ENCODE peak calls at places on chromosomes 11 and 22, in five cellular contexts. One of them, this sample, is unnamed.
A peak's percentile ranks its signal among the peaks of the same experiment; 100 is the strongest.

GRCh38 chr11:73818838-73819237 is 31.2 kb downstream of the MRPL48 start:
- DNase-seq in glutamatergic neuron: no peak
- DNase-seq in right atrium auricular region: no peak
- DNase-seq in neural crest cell: no peak
- DNase-seq in left ventricle myocardium inferior: no peak
- DNase-seq in this sample: no peak

GRCh38 chr11:65429724-65430405 is 7.3 kb downstream of the NEAT1 start:
- DNase-seq in glutamatergic neuron: no peak
- DNase-seq in right atrium auricular region: peak; percentile 73
- DNase-seq in neural crest cell: no peak
- DNase-seq in left ventricle myocardium inferior: peak; percentile 72
- DNase-seq in this sample: no peak

GRCh38 chr11:122756417-122756816 is 81.9 kb upstream of the CRTAM start:
- DNase-seq in glutamatergic neuron: no peak
- DNase-seq in right atrium auricular region: peak; percentile 61
- DNase-seq in neural crest cell: no peak
- DNase-seq in left ventricle myocardium inferior: peak; percentile 33
- DNase-seq in this sample: peak; percentile 65

GRCh38 chr11:18455686-18456372 is at the start of gene LDHAL6A:
- DNase-seq in glutamatergic neuron: no peak
- DNase-seq in right atrium auricular region: no peak
- DNase-seq in neural crest cell: no peak
- DNase-seq in left ventricle myocardium inferior: no peak
- DNase-seq in this sample: peak; percentile 25

GRCh38 chr11:75896843-75897419 is 81.9 kb downstream of the UVRAG start:
- DNase-seq in glutamatergic neuron: no peak
- DNase-seq in right atrium auricular region: no peak
- DNase-seq in neural crest cell: no peak
- DNase-seq in left ventricle myocardium inferior: no peak
- DNase-seq in this sample: no peak

GRCh38 chr11:69801513-69802335 is 17.5 kb downstream of the FGF3 start:
- DNase-seq in glutamatergic neuron: peak; percentile 70
- DNase-seq in right atrium auricular region: no peak
- DNase-seq in neural crest cell: peak; percentile 58
- DNase-seq in left ventricle myocardium inferior: no peak
- DNase-seq in this sample: no peak

GRCh38 chr22:46171940-46172339 is 21.6 kb downstream of the PPARA start:
- DNase-seq in glutamatergic neuron: no peak
- DNase-seq in right atrium auricular region: no peak
- DNase-seq in neural crest cell: no peak
- DNase-seq in left ventricle myocardium inferior: no peak
- DNase-seq in this sample: no peak

GRCh38 chr11:69089258-69089657 is 40.5 kb downstream of the TPCN2 start:
- DNase-seq in glutamatergic neuron: no peak
- DNase-seq in right atrium auricular region: no peak
- DNase-seq in neural crest cell: no peak
- DNase-seq in left ventricle myocardium inferior: peak; percentile 73
- DNase-seq in this sample: no peak

GRCh38 chr11:28343304-28344233 is 235.4 kb downstream of the METTL15 start:
- DNase-seq in glutamatergic neuron: no peak
- DNase-seq in right atrium auricular region: no peak
- DNase-seq in neural crest cell: no peak
- DNase-seq in left ventricle myocardium inferior: no peak
- DNase-seq in this sample: no peak

GRCh38 chr11:77633856-77634425 is 3.7 kb downstream of the CLNS1A start:
- DNase-seq in glutamatergic neuron: no peak
- DNase-seq in right atrium auricular region: no peak
- DNase-seq in neural crest cell: no peak
- DNase-seq in left ventricle myocardium inferior: no peak
- DNase-seq in this sample: no peak

GRCh38 chr22:33400891-33401290 is 342.7 kb upstream of the SYN3 start:
- DNase-seq in glutamatergic neuron: no peak
- DNase-seq in right atrium auricular region: no peak
- DNase-seq in neural crest cell: no peak
- DNase-seq in left ventricle myocardium inferior: peak; percentile 19
- DNase-seq in this sample: no peak

GRCh38 chr11:61273151-61274078 is 21.7 kb downstream of the VWCE start:
- DNase-seq in glutamatergic neuron: no peak
- DNase-seq in right atrium auricular region: no peak
- DNase-seq in neural crest cell: no peak
- DNase-seq in left ventricle myocardium inferior: no peak
- DNase-seq in this sample: no peak

GRCh38 chr11:111177037-111177988 is 68.2 kb upstream of the POU2AF2 start:
- DNase-seq in glutamatergic neuron: no peak
- DNase-seq in right atrium auricular region: no peak
- DNase-seq in neural crest cell: no peak
- DNase-seq in left ventricle myocardium inferior: no peak
- DNase-seq in this sample: no peak

GRCh38 chr11:13013054-13013488 is 4.0 kb downstream of the RASSF10 start:
- DNase-seq in glutamatergic neuron: no peak
- DNase-seq in right atrium auricular region: no peak
- DNase-seq in neural crest cell: no peak
- DNase-seq in left ventricle myocardium inferior: no peak
- DNase-seq in this sample: no peak

GRCh38 chr11:96017872-96018271 is 94.0 kb upstream of the MTMR2 start:
- DNase-seq in glutamatergic neuron: no peak
- DNase-seq in right atrium auricular region: no peak
- DNase-seq in neural crest cell: no peak
- DNase-seq in left ventricle myocardium inferior: no peak
- DNase-seq in this sample: no peak

GRCh38 chr22:17931400-17931825 is 92.9 kb downstream of the MICAL3 start:
- DNase-seq in glutamatergic neuron: no peak
- DNase-seq in right atrium auricular region: no peak
- DNase-seq in neural crest cell: no peak
- DNase-seq in left ventricle myocardium inferior: peak; percentile 73
- DNase-seq in this sample: no peak

GRCh38 chr11:119832132-119832531 is 103.1 kb upstream of the NECTIN1 start:
- DNase-seq in glutamatergic neuron: no peak
- DNase-seq in right atrium auricular region: no peak
- DNase-seq in neural crest cell: no peak
- DNase-seq in left ventricle myocardium inferior: no peak
- DNase-seq in this sample: no peak

GRCh38 chr11:112392860-112393259 is 132.2 kb upstream of the PLET1 start:
- DNase-seq in glutamatergic neuron: peak; percentile 34
- DNase-seq in right atrium auricular region: no peak
- DNase-seq in neural crest cell: no peak
- DNase-seq in left ventricle myocardium inferior: no peak
- DNase-seq in this sample: no peak

GRCh38 chr11:105298630-105299029 is 159.1 kb upstream of the CARD18 start:
- DNase-seq in glutamatergic neuron: no peak
- DNase-seq in right atrium auricular region: no peak
- DNase-seq in neural crest cell: no peak
- DNase-seq in left ventricle myocardium inferior: no peak
- DNase-seq in this sample: no peak

GRCh38 chr22:39559456-39560105 is 11.0 kb upstream of the CACNA1I start:
- DNase-seq in glutamatergic neuron: peak; percentile 52
- DNase-seq in right atrium auricular region: no peak
- DNase-seq in neural crest cell: no peak
- DNase-seq in left ventricle myocardium inferior: no peak
- DNase-seq in this sample: no peak

GRCh38 chr11:3954448-3955298 is 99.2 kb downstream of the STIM1 start:
- DNase-seq in glutamatergic neuron: no peak
- DNase-seq in right atrium auricular region: no peak
- DNase-seq in neural crest cell: no peak
- DNase-seq in left ventricle myocardium inferior: no peak
- DNase-seq in this sample: no peak

GRCh38 chr11:40421187-40421586 is 1038.3 kb downstream of the LRRC4C start:
- DNase-seq in glutamatergic neuron: no peak
- DNase-seq in right atrium auricular region: no peak
- DNase-seq in neural crest cell: no peak
- DNase-seq in left ventricle myocardium inferior: no peak
- DNase-seq in this sample: no peak

GRCh38 chr11:40425168-40425567 is 1034.3 kb downstream of the LRRC4C start:
- DNase-seq in glutamatergic neuron: no peak
- DNase-seq in right atrium auricular region: no peak
- DNase-seq in neural crest cell: no peak
- DNase-seq in left ventricle myocardium inferior: no peak
- DNase-seq in this sample: no peak
- TF ChIP-seq CTCF in glutamatergic neuron: no peak
- TF ChIP-seq CTCF in right atrium auricular region: no peak
- TF ChIP-seq CTCF in neural crest cell: peak; percentile 27
- TF ChIP-seq CTCF in left ventricle myocardium inferior: no peak
- TF ChIP-seq CTCF in this sample: no peak

GRCh38 chr11:58731819-58732218 is at the start of gene GLYAT:
- DNase-seq in glutamatergic neuron: no peak
- DNase-seq in right atrium auricular region: no peak
- DNase-seq in neural crest cell: no peak
- DNase-seq in left ventricle myocardium inferior: no peak
- DNase-seq in this sample: no peak

GRCh38 chr11:58727415-58727797 is 4.3 kb downstream of the GLYAT start:
- DNase-seq in glutamatergic neuron: no peak
- DNase-seq in right atrium auricular region: no peak
- DNase-seq in neural crest cell: no peak
- DNase-seq in left ventricle myocardium inferior: no peak
- DNase-seq in this sample: no peak

GRCh38 chr11:58730507-58731089 is 1.1 kb downstream of the GLYAT start:
- DNase-seq in glutamatergic neuron: no peak
- DNase-seq in right atrium auricular region: no peak
- DNase-seq in neural crest cell: no peak
- DNase-seq in left ventricle myocardium inferior: no peak
- DNase-seq in this sample: no peak

DNA sequence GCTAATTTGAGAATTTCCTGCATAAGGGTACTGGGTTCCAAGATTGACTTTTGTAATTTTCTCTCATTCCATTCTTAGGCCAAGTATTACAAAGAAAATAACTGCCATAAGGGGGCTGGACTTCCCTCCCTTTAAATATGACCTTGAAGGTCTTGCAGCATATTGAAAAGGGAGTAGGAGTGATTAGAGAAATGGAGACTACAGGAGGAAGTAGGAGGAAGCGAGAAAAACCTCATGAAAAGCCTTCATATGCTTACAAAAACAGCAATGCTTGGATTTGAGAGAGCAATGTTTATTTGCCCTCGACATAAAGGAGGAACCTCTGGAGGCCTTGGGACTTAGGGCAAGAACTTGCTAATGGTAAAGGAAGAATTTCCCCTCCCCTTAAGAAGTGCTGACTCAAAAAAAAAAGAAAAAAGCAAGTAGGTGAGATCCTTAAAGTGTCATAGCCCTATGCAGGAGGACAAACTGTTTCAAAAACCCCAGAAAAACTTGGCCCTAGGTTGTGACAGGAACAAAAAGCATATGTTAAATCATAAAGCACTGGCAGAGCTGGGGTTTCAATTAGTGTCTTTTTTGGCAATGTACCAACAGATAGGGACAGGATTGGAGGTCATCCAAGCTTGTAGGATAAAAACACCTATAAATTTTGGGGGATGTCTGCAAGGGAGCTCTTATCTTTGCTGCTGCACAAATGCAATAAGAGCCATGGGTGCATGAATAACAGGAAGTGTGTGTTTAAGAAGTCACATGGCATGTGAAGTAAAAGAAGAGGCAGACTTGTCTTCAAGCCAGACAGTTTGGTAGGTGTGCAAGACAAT is 4.9 kb downstream of the GLYAT start:
- DNase-seq in glutamatergic neuron: no peak
- DNase-seq in right atrium auricular region: no peak
- DNase-seq in neural crest cell: no peak
- DNase-seq in left ventricle myocardium inferior: no peak
- DNase-seq in this sample: no peak
- TF ChIP-seq CTCF in glutamatergic neuron: no peak
- TF ChIP-seq CTCF in right atrium auricular region: no peak
- TF ChIP-seq CTCF in neural crest cell: no peak
- TF ChIP-seq CTCF in left ventricle myocardium inferior: no peak
- TF ChIP-seq CTCF in this sample: no peak

DNA sequence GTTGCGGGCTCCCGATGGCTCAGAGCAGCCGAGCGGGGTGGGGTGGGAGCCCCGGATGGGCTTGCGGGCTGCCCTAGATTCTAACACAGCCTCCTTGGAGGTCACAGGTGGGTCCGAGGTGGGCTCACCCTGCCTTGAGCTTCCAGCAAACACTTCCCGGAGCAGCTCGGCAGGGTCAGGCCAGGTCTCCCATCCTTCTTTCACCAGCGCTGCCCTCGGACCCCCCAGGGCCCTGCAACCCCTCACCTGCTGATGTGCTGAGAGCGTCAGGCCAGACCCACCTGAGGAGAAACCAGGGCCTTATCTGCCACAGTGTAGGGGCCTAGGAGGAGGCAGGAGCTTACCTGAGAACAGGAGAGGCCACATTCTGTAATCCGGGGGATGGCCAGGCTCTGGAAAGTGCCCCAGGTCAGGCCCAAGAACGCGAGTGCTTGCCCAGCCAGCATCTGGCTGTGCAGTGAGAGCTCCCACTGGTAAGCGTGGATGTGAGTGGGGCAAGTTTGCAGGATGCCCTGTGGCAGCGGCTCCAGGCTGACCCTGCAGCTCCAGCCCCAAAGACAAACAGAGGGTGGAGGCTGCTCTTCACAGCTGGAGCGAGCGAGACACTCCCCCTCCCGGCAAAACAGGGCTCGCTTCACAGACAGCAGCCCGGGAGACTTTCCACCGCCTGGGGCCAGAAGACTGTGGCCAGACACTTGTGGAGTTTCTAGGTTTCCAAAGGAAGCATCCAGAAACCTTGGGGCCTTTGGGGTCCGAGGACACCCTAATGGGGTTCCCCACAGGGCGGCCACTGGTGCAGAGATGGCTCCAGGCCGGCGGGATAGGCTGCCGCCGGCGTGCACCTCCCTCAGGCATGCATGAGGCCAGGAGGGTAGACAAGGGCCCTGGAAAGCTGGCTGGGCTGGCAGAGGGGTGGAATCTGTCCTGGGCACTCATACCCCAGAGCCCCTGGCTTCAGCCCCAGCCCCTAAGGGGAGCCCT is at the start of gene IL17REL:
- DNase-seq in glutamatergic neuron: no peak
- DNase-seq in right atrium auricular region: no peak
- DNase-seq in neural crest cell: no peak
- DNase-seq in left ventricle myocardium inferior: peak; percentile 14
- DNase-seq in this sample: no peak
- TF ChIP-seq CTCF in glutamatergic neuron: no peak
- TF ChIP-seq CTCF in right atrium auricular region: no peak
- TF ChIP-seq CTCF in neural crest cell: no peak
- TF ChIP-seq CTCF in left ventricle myocardium inferior: peak; percentile 31
- TF ChIP-seq CTCF in this sample: no peak

DNA sequence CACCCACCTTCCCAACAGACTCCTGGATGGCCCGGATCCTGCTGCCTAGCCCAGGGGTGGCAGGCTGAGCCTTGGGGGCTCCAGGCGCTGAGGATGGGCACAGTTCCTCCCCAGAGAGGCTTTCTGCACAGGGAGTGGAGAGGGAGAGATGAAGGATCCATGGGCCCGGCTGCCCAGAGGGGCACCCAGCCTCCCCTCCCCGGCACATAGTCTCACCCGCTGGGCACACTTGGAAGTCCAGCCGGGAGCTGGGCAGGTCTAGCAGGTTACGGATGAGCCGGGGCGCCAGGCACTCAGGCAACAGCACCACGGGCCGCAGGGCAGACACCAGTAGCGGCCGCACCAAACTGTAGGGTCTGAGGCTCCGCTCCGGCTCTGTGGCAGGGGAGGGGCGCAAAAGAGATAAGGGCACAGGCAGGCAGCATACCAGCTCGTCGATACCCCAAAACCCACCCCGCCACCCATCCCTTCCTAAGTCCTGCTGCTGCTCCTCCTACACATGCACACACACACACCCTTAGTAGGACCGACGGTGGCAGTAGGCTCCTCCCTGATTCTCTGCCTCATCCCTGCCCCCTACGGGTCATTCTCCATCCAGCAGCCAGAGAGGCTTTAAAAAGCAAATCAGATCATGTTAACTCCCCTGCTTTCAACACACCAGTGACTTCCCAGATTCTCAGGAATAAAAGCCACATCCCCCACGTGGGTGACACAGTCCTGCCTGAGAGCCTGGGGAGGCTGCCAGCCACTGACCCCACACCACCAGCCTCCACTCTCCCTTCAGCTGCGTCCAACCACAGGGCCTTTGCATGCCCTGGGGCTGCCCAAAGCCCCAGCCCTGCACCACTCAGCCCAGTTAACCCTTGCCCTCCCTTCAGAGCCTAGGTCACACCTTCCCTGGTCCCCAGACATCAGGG is 6.5 kb upstream of the MFNG start:
- DNase-seq in glutamatergic neuron: peak; percentile 70
- DNase-seq in right atrium auricular region: no peak
- DNase-seq in neural crest cell: no peak
- DNase-seq in left ventricle myocardium inferior: no peak
- DNase-seq in this sample: peak; percentile 26
- TF ChIP-seq CTCF in glutamatergic neuron: peak; percentile 43
- TF ChIP-seq CTCF in right atrium auricular region: no peak
- TF ChIP-seq CTCF in neural crest cell: peak; percentile 49
- TF ChIP-seq CTCF in left ventricle myocardium inferior: peak; percentile 47
- TF ChIP-seq CTCF in this sample: peak; percentile 39